ENCODE peak calls at places on chromosomes 5 and 9, in five cellular contexts. One of them, this sample, is unnamed.
A peak's percentile ranks its signal among the peaks of the same experiment; 100 is the strongest.

GRCh38 chr5:3023678-3024077 is 272.2 kb upstream of the IRX2 start:
- DNase-seq in H9: no peak
- DNase-seq in GM23248: no peak
- DNase-seq in endodermal cell: no peak
- DNase-seq in H1: no peak
- DNase-seq in this sample: no peak

GRCh38 chr5:66633754-66634153 is 37.6 kb downstream of the MAST4 start:
- DNase-seq in H9: no peak
- DNase-seq in GM23248: no peak
- DNase-seq in endodermal cell: no peak
- DNase-seq in H1: no peak
- DNase-seq in this sample: no peak

GRCh38 chr5:148735301-148735700 is 81.0 kb upstream of the HTR4 start:
- DNase-seq in GM23248: no peak
- DNase-seq in H1: no peak
- DNase-seq in endodermal cell: no peak
- DNase-seq in H9: no peak
- DNase-seq in this sample: no peak

GRCh38 chr5:56095579-56096102 is 100.9 kb upstream of the IL6ST start:
- DNase-seq in GM23248: no peak
- DNase-seq in H9: no peak
- DNase-seq in endodermal cell: no peak
- DNase-seq in H1: no peak
- DNase-seq in this sample: no peak

GRCh38 chr9:107178302-107178701 is 104.8 kb upstream of the RAD23B start:
- DNase-seq in GM23248: no peak
- DNase-seq in endodermal cell: no peak
- DNase-seq in H1: no peak
- DNase-seq in H9: no peak
- DNase-seq in this sample: no peak

GRCh38 chr9:1303911-1304310 is 253.8 kb downstream of the DMRT2 start:
- DNase-seq in H1: no peak
- DNase-seq in H9: no peak
- DNase-seq in endodermal cell: no peak
- DNase-seq in GM23248: peak; percentile 10
- DNase-seq in this sample: no peak

GRCh38 chr5:55276771-55277170 is 30.7 kb downstream of the DHX29 start:
- DNase-seq in GM23248: peak; percentile 75
- DNase-seq in endodermal cell: no peak
- DNase-seq in H9: no peak
- DNase-seq in H1: no peak
- DNase-seq in this sample: no peak

GRCh38 chr9:84261082-84261746 is 79.3 kb downstream of the SLC28A3 start:
- DNase-seq in endodermal cell: peak; percentile 93
- DNase-seq in H1: peak; percentile 73
- DNase-seq in H9: peak; percentile 84
- DNase-seq in GM23248: peak; percentile 85
- DNase-seq in this sample: peak; percentile 89

GRCh38 chr9:34346873-34347799 is 17.8 kb downstream of the NUDT2 start:
- DNase-seq in endodermal cell: no peak
- DNase-seq in H1: no peak
- DNase-seq in H9: no peak
- DNase-seq in GM23248: no peak
- DNase-seq in this sample: no peak

GRCh38 chr5:35924122-35924949 is 14.1 kb downstream of the CAPSL start:
- DNase-seq in GM23248: peak; percentile 94
- DNase-seq in H1: no peak
- DNase-seq in endodermal cell: no peak
- DNase-seq in H9: no peak
- DNase-seq in this sample: no peak

GRCh38 chr5:7392401-7393024 is 3.4 kb upstream of the ADCY2 start:
- DNase-seq in GM23248: peak; percentile 75
- DNase-seq in H1: peak; percentile 39
- DNase-seq in H9: peak; percentile 68
- DNase-seq in endodermal cell: peak; percentile 86
- DNase-seq in this sample: peak; percentile 43

GRCh38 chr5:179258922-179259730 is 86.1 kb downstream of the ADAMTS2 start:
- DNase-seq in GM23248: peak; percentile 71
- DNase-seq in H1: no peak
- DNase-seq in H9: peak; percentile 24
- DNase-seq in endodermal cell: peak; percentile 39
- DNase-seq in this sample: peak; percentile 20

GRCh38 chr5:133353741-133354140 is 258.6 kb downstream of the FSTL4 start:
- DNase-seq in H1: no peak
- DNase-seq in endodermal cell: peak; percentile 54
- DNase-seq in GM23248: no peak
- DNase-seq in H9: no peak
- DNase-seq in this sample: no peak

GRCh38 chr9:132750668-132751067 is 80.4 kb downstream of the GTF3C4 start:
- DNase-seq in endodermal cell: peak; percentile 29
- DNase-seq in GM23248: no peak
- DNase-seq in H9: no peak
- DNase-seq in H1: no peak
- DNase-seq in this sample: no peak

GRCh38 chr5:88674262-88675158 is 208.5 kb downstream of the MEF2C start:
- DNase-seq in GM23248: peak; percentile 55
- DNase-seq in endodermal cell: peak; percentile 89
- DNase-seq in H1: no peak
- DNase-seq in H9: peak; percentile 79
- DNase-seq in this sample: no peak

GRCh38 chr5:179601871-179602625 is 21.4 kb downstream of the HNRNPH1 start:
- DNase-seq in GM23248: no peak
- DNase-seq in H1: no peak
- DNase-seq in endodermal cell: no peak
- DNase-seq in H9: no peak
- DNase-seq in this sample: no peak

GRCh38 chr5:127447822-127448221 is 69.6 kb upstream of the PRRC1 start:
- DNase-seq in GM23248: peak; percentile 79
- DNase-seq in H1: no peak
- DNase-seq in endodermal cell: no peak
- DNase-seq in H9: no peak
- DNase-seq in this sample: no peak

GRCh38 chr9:109122726-109123621 is 3.2 kb upstream of the TMEM245 start:
- DNase-seq in endodermal cell: peak; percentile 46
- DNase-seq in H9: no peak
- DNase-seq in GM23248: no peak
- DNase-seq in H1: no peak
- DNase-seq in this sample: no peak

GRCh38 chr5:142097681-142098080 is 10.9 kb upstream of the NDFIP1 start:
- DNase-seq in H9: no peak
- DNase-seq in GM23248: no peak
- DNase-seq in H1: no peak
- DNase-seq in endodermal cell: no peak
- DNase-seq in this sample: no peak

GRCh38 chr5:78651468-78651867 is 2.9 kb upstream of the LHFPL2 start:
- DNase-seq in GM23248: no peak
- DNase-seq in H9: no peak
- DNase-seq in H1: no peak
- DNase-seq in endodermal cell: no peak
- DNase-seq in this sample: no peak

GRCh38 chr5:119795768-119796167 is 166.4 kb downstream of the FAM170A start:
- DNase-seq in endodermal cell: no peak
- DNase-seq in GM23248: peak; percentile 8
- DNase-seq in H9: no peak
- DNase-seq in H1: no peak
- DNase-seq in this sample: no peak

GRCh38 chr5:121189569-121190305 is 661.9 kb upstream of the FTMT start:
- DNase-seq in H1: no peak
- DNase-seq in endodermal cell: no peak
- DNase-seq in GM23248: peak; percentile 49
- DNase-seq in H9: no peak
- DNase-seq in this sample: no peak

GRCh38 chr9:22307013-22307711 is 139.5 kb upstream of the DMRTA1 start:
- DNase-seq in H9: no peak
- DNase-seq in endodermal cell: peak; percentile 60
- DNase-seq in GM23248: peak; percentile 78
- DNase-seq in H1: no peak
- DNase-seq in this sample: peak; percentile 19

GRCh38 chr9:77384406-77384805 is 207.1 kb downstream of the VPS13A start:
- DNase-seq in GM23248: peak; percentile 58
- DNase-seq in H1: no peak
- DNase-seq in endodermal cell: no peak
- DNase-seq in H9: no peak
- DNase-seq in this sample: no peak

GRCh38 chr9:126496781-126497667 is 116.7 kb upstream of the LMX1B start:
- DNase-seq in endodermal cell: no peak
- DNase-seq in GM23248: no peak
- DNase-seq in H1: no peak
- DNase-seq in H9: no peak
- DNase-seq in this sample: no peak

GRCh38 chr9:13110766-13111400 is 168.6 kb downstream of the MPDZ start:
- DNase-seq in GM23248: peak; percentile 52
- DNase-seq in H9: no peak
- DNase-seq in H1: no peak
- DNase-seq in endodermal cell: no peak
- DNase-seq in this sample: no peak

DNA sequence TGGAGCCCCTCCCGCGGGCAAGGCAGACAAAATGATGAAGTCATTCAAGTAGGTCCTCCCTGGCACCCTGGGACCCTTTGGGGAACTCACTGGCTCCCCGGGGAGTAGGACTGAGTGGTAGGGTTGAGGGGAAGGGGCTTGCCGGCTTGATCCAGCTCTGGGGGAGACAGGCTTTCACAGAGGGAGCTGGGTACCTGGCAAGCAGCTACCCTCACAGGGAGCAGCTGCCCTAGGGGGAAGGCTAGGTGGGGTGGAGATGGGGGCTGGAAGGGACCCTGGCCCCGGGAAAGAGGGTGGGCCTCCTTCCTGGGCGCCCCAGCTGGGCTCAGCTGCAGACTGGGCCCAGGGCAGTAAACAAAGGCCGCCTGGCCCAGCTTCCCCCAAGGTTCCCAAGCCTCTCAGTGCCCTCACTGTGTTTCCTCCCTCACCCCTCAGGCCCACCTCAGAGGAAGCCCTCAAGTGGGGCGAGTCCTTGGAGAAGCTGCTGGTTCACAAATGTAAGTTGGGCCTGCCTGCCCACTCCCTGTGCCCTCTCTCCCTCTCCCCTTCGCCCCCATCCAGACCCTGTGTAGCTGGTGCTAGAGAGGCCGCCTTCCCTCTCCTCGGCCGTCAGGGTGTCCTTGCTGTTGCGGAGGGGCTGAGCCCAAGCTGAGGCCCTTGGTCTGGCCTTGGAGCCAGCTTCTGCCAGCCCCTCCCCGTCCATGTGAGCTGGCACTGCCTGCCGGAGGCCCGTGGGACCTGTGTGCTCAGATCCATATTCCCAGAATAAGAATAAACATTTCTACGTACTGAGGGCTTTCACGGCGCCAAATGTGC is 131.2 kb downstream of the RGS3 start:
- DNase-seq in endodermal cell: no peak
- DNase-seq in H1: no peak
- DNase-seq in H9: no peak
- DNase-seq in GM23248: peak; percentile 73
- DNase-seq in this sample: no peak
- H3K9ac ChIP-seq in endodermal cell: peak overlapping the region; percentile 77
- H3K9ac ChIP-seq in H1: peak overlapping the region; percentile 60
- H3K9ac ChIP-seq in H9: peak overlapping the region; percentile 60
- H3K9ac ChIP-seq in GM23248: peak overlapping the region; percentile 95
- H3K9ac ChIP-seq in this sample: peak overlapping the region; percentile 59

DNA sequence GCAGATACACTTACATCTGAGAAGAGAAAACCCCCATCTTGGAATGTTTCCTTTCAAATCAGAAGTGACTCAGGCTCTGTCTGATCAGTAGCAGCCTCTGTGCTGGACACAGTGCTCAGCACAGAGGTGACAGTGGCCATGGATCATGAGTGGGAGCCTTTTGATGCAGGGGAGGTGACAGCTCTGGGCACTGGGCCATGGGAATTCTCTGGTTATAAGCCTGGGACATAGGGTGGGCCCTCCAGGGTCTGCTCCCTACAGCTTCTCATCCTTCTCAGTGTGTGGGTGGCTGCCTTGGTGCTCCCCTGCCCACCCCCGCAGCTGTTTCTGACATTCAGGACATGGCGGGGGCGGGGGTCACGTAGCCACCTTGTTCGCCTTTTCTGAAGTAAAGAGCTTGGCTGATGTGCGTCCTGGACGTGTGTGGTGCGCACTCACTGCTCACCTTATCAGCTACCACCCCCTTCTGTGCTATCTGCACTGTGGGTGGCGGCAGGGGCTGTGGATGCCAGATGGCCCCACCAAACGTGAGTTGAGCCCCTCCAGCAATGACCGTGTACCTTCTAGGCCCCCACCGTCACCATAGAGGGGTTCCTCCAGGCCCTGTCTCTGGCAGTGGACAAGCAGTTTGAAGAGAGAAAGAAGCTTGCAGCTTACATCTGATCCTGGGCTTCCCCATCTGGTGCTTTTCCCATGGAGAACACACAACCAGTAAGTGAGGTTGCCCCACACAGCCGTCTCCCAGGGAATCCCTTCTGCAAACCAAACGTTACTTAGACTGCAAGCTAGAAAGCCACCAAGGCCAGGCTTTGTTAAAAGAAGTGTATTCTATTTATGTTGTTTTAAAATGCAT is 24.0 kb downstream of the TRIP13 start:
- DNase-seq in H9: no peak
- DNase-seq in H1: no peak
- DNase-seq in endodermal cell: no peak
- DNase-seq in GM23248: no peak
- DNase-seq in this sample: no peak
- H3K9ac ChIP-seq in H9: no peak overlapping the region
- H3K9ac ChIP-seq in H1: no peak overlapping the region
- H3K9ac ChIP-seq in endodermal cell: no peak overlapping the region
- H3K9ac ChIP-seq in GM23248: no peak overlapping the region
- H3K9ac ChIP-seq in this sample: no peak overlapping the region

DNA sequence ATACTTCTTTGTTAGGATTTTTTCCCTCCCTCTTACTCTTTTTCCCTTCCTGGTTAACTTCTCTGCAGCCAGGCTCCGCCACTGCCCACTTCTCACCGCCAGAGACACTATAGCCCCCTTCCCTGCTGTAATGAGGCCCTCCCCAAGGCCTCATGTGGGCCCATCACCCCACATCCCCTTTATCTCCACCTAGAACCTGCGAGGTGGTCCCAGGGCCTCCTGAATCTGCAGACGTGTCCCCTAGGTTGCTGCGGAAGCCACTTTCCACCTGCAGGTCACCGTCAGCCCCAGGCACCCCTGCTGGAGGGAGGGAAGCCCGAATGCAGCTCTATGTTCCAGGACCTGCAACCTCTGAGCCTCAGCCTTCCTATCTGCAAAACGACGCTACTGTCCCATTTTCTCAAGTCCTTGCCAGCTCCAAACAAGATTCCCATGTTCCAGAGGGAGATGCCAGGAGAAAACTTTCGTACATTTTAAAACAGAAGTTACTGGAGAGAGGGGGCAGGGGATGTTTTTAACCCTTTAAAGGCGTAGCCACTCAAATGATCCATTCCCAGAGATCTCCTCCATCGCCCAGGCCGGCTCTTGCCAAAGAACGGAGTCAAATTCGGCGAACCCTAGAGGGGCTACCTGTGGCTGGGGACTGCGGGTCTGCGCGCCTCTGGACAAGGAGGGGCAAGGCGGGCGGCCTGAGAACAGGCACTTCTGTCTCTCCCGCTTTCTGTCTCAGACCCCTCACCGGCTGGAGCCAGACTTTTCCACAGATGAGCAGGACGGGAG is 929 bp downstream of the SH3PXD2B start:
- DNase-seq in GM23248: peak; percentile 87
- DNase-seq in H9: peak; percentile 77
- DNase-seq in H1: no peak
- DNase-seq in endodermal cell: peak; percentile 89
- DNase-seq in this sample: peak; percentile 55
- H3K9ac ChIP-seq in GM23248: peak overlapping the region; percentile 99
- H3K9ac ChIP-seq in H9: peak overlapping the region; percentile 51
- H3K9ac ChIP-seq in H1: peak overlapping the region; percentile 53
- H3K9ac ChIP-seq in endodermal cell: peak overlapping the region; percentile 75
- H3K9ac ChIP-seq in this sample: peak overlapping the region; percentile 95

GRCh38 chr5:140189977-140190867 is 15.2 kb downstream of the CYSTM1 start:
- DNase-seq in endodermal cell: no peak
- DNase-seq in GM23248: peak; percentile 81
- DNase-seq in H1: no peak
- DNase-seq in H9: no peak
- DNase-seq in this sample: no peak
- H3K9ac ChIP-seq in endodermal cell: no peak overlapping the region
- H3K9ac ChIP-seq in GM23248: peak overlapping the region; percentile 29
- H3K9ac ChIP-seq in H1: no peak overlapping the region
- H3K9ac ChIP-seq in H9: no peak overlapping the region
- H3K9ac ChIP-seq in this sample: no peak overlapping the region

This sample was measured in colonic mucosa.